ENCODE peak calls at places on chromosomes 2 and 18, in four cellular contexts. H, G, Y and S are unnamed samples.

GRCh38 chr2:161983896-161984295 is 90.1 kb downstream of the DPP4 start:
- DNase-seq in G (no peak), H (no peak), Y (peak; percentile 86), S (no peak)

GRCh38 chr18:2846638-2847340 is at the start of gene EMILIN2:
- DNase-seq in G (peak; percentile 29), Y (peak; percentile 14), H (peak; percentile 56), S (peak; percentile 77)

GRCh38 chr2:42047488-42048317 is at the start of gene PKDCC:
- DNase-seq in Y (peak; percentile 79), H (peak; percentile 85), G (peak; percentile 17), S (peak; percentile 96)

GRCh38 chr2:158761626-158762025 is 33.5 kb upstream of the DAPL1 start:
- DNase-seq in H (no peak), G (no peak), Y (peak; percentile 27), S (no peak)

GRCh38 chr2:229910147-229910831 is 11.5 kb downstream of the TRIP12 start:
- DNase-seq in Y (no peak), H (no peak), G (no peak), S (no peak)

GRCh38 chr18:49250819-49251388 is 209.5 kb downstream of the DYM start:
- DNase-seq in H (no peak), G (no peak), Y (peak; percentile 47), S (no peak)

GRCh38 chr2:46824611-46825010 is 91.0 kb downstream of the MCFD2 start:
- DNase-seq in G (no peak), H (no peak), Y (no peak), S (no peak)

GRCh38 chr2:135030826-135031225 is 16.4 kb downstream of the MAP3K19 start:
- DNase-seq in Y (peak; percentile 65), H (no peak), G (no peak), S (peak; percentile 70)

GRCh38 chr18:25350561-25351201 is 1.3 kb downstream of the ZNF521 start:
- DNase-seq in H (peak; percentile 17), G (no peak), Y (peak; percentile 65), S (peak; percentile 25)